ENCODE peak calls at places on chromosomes 5 and 9, in eight cellular contexts. L is PC-9, Y is kidney, I is ovary, W is ascending aorta, Z is stomach, F is HCT116, M is tibial nerve. R is an unnamed sample.
A peak's percentile ranks its signal among the peaks of the same experiment; 100 is the strongest.

GRCh38 chr5:154830219-154830595 is 20.2 kb downstream of the FAXDC2 start:
- DNase-seq in W (no peak), M (no peak), I (no peak), Y (no peak), Z (no peak), L (no peak), F (no peak), R (no peak)

GRCh38 chr5:10797246-10797645 is 36.2 kb upstream of the DAP start:
- DNase-seq in Z (no peak), W (no peak), F (no peak), Y (no peak), M (no peak), L (no peak), I (no peak), R (no peak)

GRCh38 chr9:107504585-107505455 is 15.3 kb upstream of the KLF4 start:
- DNase-seq in Z (peak; percentile 79), M (no peak), L (peak; percentile 52), I (no peak), Y (no peak), W (no peak), F (no peak), R (no peak)

GRCh38 chr5:169786219-169786618 is 149.1 kb downstream of the DOCK2 start:
- DNase-seq in M (no peak), Z (no peak), Y (no peak), L (no peak), F (no peak), I (no peak), W (no peak), R (no peak)

GRCh38 chr5:177357459-177358332 is at the start of gene RGS14:
- DNase-seq in L (peak; percentile 44), W (no peak), I (no peak), F (no peak), M (peak; percentile 27), Z (peak; percentile 45), Y (peak; percentile 83), R (no peak)

GRCh38 chr5:155906046-155906445 is 420.9 kb upstream of the SGCD start:
- DNase-seq in F (no peak), W (no peak), Z (no peak), Y (no peak), I (no peak), L (no peak), M (no peak), R (no peak)

GRCh38 chr5:72817639-72818266 is 1.3 kb downstream of the TNPO1 start:
- DNase-seq in M (no peak), F (no peak), Y (no peak), L (no peak), W (no peak), Z (no peak), I (no peak), R (no peak)

GRCh38 chr5:4572297-4572696 is 567.8 kb upstream of the ADAMTS16 start:
- DNase-seq in L (no peak), I (no peak), Y (no peak), M (no peak), Z (no peak), W (no peak), F (no peak), R (no peak)

GRCh38 chr5:106880656-106881055 is 790.1 kb downstream of the EFNA5 start:
- DNase-seq in I (no peak), Z (no peak), L (peak; percentile 12), M (no peak), Y (no peak), F (peak; percentile 23), W (no peak), R (no peak)

GRCh38 chr9:249025-249424 is 34.4 kb downstream of the DOCK8 start:
- DNase-seq in W (no peak), Z (no peak), I (no peak), M (no peak), F (no peak), Y (no peak), L (no peak), R (no peak)

GRCh38 chr9:89000281-89000875 is 9.1 kb downstream of the S1PR3 start:
- DNase-seq in I (no peak), F (no peak), W (no peak), Y (no peak), M (no peak), L (no peak), Z (no peak), R (no peak)

GRCh38 chr9:88574993-88575392 is 40.0 kb downstream of the NXNL2 start:
- DNase-seq in I (no peak), L (no peak), F (no peak), Y (no peak), W (no peak), Z (no peak), M (no peak), R (no peak)

GRCh38 chr5:73088026-73088425 is 32.3 kb upstream of the TMEM171 start:
- DNase-seq in Z (no peak), F (no peak), Y (no peak), I (no peak), M (no peak), W (no peak), L (no peak), R (no peak)

GRCh38 chr5:111144352-111144930 is 52.3 kb downstream of the WDR36 start:
- DNase-seq in F (no peak), L (no peak), Z (no peak), M (no peak), Y (no peak), W (no peak), I (no peak), R (no peak)

GRCh38 chr9:104118916-104119315 is 24.8 kb downstream of the SMC2 start:
- DNase-seq in F (no peak), W (no peak), I (no peak), M (no peak), L (no peak), Z (no peak), Y (no peak), R (no peak)

GRCh38 chr9:36039696-36040095 is 3.0 kb downstream of the RECK start:
- DNase-seq in I (no peak), L (no peak), Z (no peak), M (no peak), F (no peak), Y (no peak), W (no peak), R (no peak)

GRCh38 chr5:61030163-61030482 is 85.1 kb downstream of the NDUFAF2 start:
- DNase-seq in I (no peak), Y (no peak), W (no peak), M (no peak), Z (no peak), L (no peak), F (no peak), R (no peak)

GRCh38 chr5:55993628-55994501 is 898 bp downstream of the IL6ST start:
- DNase-seq in M (no peak), W (no peak), I (no peak), L (no peak), Z (no peak), Y (no peak), F (no peak), R (no peak)

GRCh38 chr9:103361906-103362305 is 366.8 kb downstream of the CYLC2 start:
- DNase-seq in F (no peak), L (no peak), Z (no peak), I (no peak), Y (no peak), M (no peak), W (no peak), R (no peak)

GRCh38 chr5:179137643-179138567 is 77.7 kb downstream of the ZNF354C start:
- DNase-seq in Y (peak; percentile 63), F (no peak), Z (no peak), M (no peak), L (no peak), W (no peak), I (no peak), R (no peak)

GRCh38 chr9:20788526-20789421 is 104.7 kb downstream of the FOCAD start:
- DNase-seq in F (no peak), M (no peak), Y (no peak), W (no peak), L (no peak), I (no peak), Z (no peak), R (no peak)

GRCh38 chr5:158755221-158755620 is 344.5 kb downstream of the EBF1 start:
- DNase-seq in L (no peak), M (no peak), I (no peak), W (no peak), F (no peak), Z (no peak), Y (no peak), R (no peak)

GRCh38 chr5:38141665-38142064 is 116.7 kb upstream of the EGFLAM start:
- DNase-seq in Z (no peak), W (no peak), I (no peak), L (no peak), F (no peak), Y (no peak), M (no peak), R (no peak)
- H3K27ac ChIP-seq in Z (no peak overlapping the region), W (no peak overlapping the region), I (no peak overlapping the region), L (no peak overlapping the region), F (no peak overlapping the region), Y (no peak overlapping the region), M (no peak overlapping the region), R (no peak overlapping the region)

GRCh38 chr9:134436356-134436717 is 110.1 kb downstream of the RXRA start:
- DNase-seq in M (no peak), L (no peak), F (no peak), W (no peak), Z (no peak), Y (no peak), I (no peak), R (no peak)
- H3K4me1 ChIP-seq in M (peaks cover 90% of the 10 kb centered on the region), L (no peaks in the 10 kb centered on the region), F (peaks cover 13% of the 10 kb centered on the region), W (peaks cover 35% of the 10 kb centered on the region), Z (peaks cover 75% of the 10 kb centered on the region), Y (peaks cover 39% of the 10 kb centered on the region), I (peaks cover 32% of the 10 kb centered on the region), R (peaks cover 61% of the 10 kb centered on the region)

GRCh38 chr5:140366770-140367630 is 7.0 kb downstream of the SLC4A9 start:
- DNase-seq in L (no peak), Z (no peak), Y (no peak), I (no peak), W (no peak), F (no peak), M (no peak), R (no peak)
- H3K9me3 ChIP-seq in L (no peaks in the 10 kb centered on the region), Z (no peaks in the 10 kb centered on the region), Y (no peaks in the 10 kb centered on the region), I (no peaks in the 10 kb centered on the region), W (no peaks in the 10 kb centered on the region), F (no peaks in the 10 kb centered on the region), M (no peaks in the 10 kb centered on the region), R (no peaks in the 10 kb centered on the region)

DNA sequence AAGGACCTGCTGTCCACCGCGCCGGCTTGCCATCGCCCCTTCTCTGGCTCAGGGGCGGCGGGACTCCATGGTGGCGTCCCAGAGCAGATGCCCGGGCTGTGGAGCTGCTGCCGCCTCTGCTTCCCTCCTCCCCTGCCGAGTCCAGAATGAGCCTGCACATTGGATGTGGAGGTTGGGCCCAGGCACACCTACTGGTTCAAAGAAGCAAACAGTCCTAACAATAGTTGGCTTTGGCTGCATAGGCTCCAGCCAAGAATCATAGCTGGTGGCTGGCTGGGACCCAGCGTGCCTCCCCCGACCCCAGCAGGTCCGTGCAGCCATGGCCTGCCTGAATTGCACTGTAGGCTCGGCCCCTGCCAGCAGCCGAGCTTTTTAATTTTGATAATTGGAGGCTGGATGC is 25.8 kb downstream of the ADAMTSL2 start:
- DNase-seq in L (no peak), M (no peak), Y (no peak), I (no peak), F (no peak), Z (peak; percentile 76), W (no peak), R (no peak)
- H3K27ac ChIP-seq in L (no peak overlapping the region), M (no peak overlapping the region), Y (no peak overlapping the region), I (no peak overlapping the region), F (no peak overlapping the region), Z (no peak overlapping the region), W (no peak overlapping the region), R (no peak overlapping the region)

GRCh38 chr5:59367791-59368394 is 525.6 kb downstream of the PDE4D start:
- DNase-seq in W (no peak), M (peak; percentile 70), F (peak; percentile 36), Y (no peak), I (peak; percentile 48), L (peak; percentile 38), Z (peak; percentile 67), R (no peak)
- H3K4me1 ChIP-seq in W (no peaks in the 10 kb centered on the region), M (peaks cover 5% of the 10 kb centered on the region), F (no peaks in the 10 kb centered on the region), Y (no peaks in the 10 kb centered on the region), I (no peaks in the 10 kb centered on the region), L (no peaks in the 10 kb centered on the region), Z (peaks cover 9% of the 10 kb centered on the region), R (no peaks in the 10 kb centered on the region)